ENCODE peak calls at places on chromosomes 4 and X, in seven cellular contexts. W is lower lobe of right lung, O is psoas muscle, V is fibroblast of mammary gland, F is hepatocyte, J is heart left ventricle, T is lower leg skin. Z is an unnamed sample.

GRCh38 chr4:83323136-83323535 is 11.5 kb downstream of the HPSE start:
- DNase-seq in W (no peak), J (no peak), O (no peak), V (no peak), F (peak), T (no peak), Z (no peak)

GRCh38 chr4:54940996-54941395 is 184.4 kb downstream of the KDR start:
- DNase-seq in W (no peak), O (no peak), J (no peak), F (no peak), V (no peak), T (no peak), Z (no peak)

GRCh38 chr4:183322326-183322725 is at the start of gene CLDN24:
- DNase-seq in F (no peak), V (no peak), O (no peak), W (no peak), J (no peak), T (no peak), Z (no peak)

GRCh38 chr4:143554728-143555597 is 41.5 kb downstream of the SMARCA5 start:
- DNase-seq in T (no peak), F (no peak), O (no peak), W (no peak), V (no peak), J (no peak), Z (no peak)

GRCh38 chrX:41148553-41148952 is 63.3 kb downstream of the USP9X start:
- DNase-seq in J (no peak), T (no peak), W (no peak), F (no peak), V (peak), O (no peak), Z (peak)

GRCh38 chr4:181807771-181808170 is 435.4 kb upstream of the TENM3 start:
- DNase-seq in T (no peak), W (no peak), O (no peak), V (peak), J (no peak), F (no peak), Z (peak)

GRCh38 chr4:169815606-169816005 is 57.9 kb upstream of the HPF1 start:
- DNase-seq in O (no peak), J (no peak), V (peak), T (no peak), W (no peak), F (peak), Z (no peak)

GRCh38 chr4:174475528-174475927 is 46.8 kb downstream of the HPGD start:
- DNase-seq in W (no peak), J (no peak), O (no peak), V (no peak), F (no peak), T (no peak), Z (no peak)

GRCh38 chrX:104113237-104113965 is 1.1 kb downstream of the ZCCHC18 start:
- DNase-seq in J (peak), O (peak), F (peak), W (peak), V (peak), T (no peak), Z (peak)

GRCh38 chr4:165464813-165465381 is 86.1 kb downstream of the CPE start:
- DNase-seq in O (no peak), T (no peak), W (no peak), F (peak), J (no peak), V (peak), Z (peak)

GRCh38 chr4:2247128-2248043 is 5.5 kb upstream of the HAUS3 start:
- DNase-seq in O (peak), V (no peak), W (peak), J (peak), F (peak), T (peak), Z (no peak)

GRCh38 chr4:25101836-25102235 is 58.4 kb downstream of the SEPSECS start:
- DNase-seq in O (no peak), W (no peak), J (no peak), F (no peak), T (no peak), V (no peak), Z (no peak)

GRCh38 chr4:67288964-67289363 is 256.3 kb downstream of the CENPC start:
- DNase-seq in T (no peak), W (no peak), F (peak), O (no peak), V (peak), J (no peak), Z (peak)

GRCh38 chr4:158817562-158818370 is 48.9 kb downstream of the FNIP2 start:
- DNase-seq in T (no peak), V (peak), J (no peak), F (no peak), O (no peak), W (no peak), Z (no peak)

GRCh38 chr4:71857713-71858451 is 74.0 kb upstream of the GC start:
- DNase-seq in J (no peak), O (no peak), F (peak), W (no peak), V (no peak), T (no peak), Z (no peak)

GRCh38 chrX:108420481-108420880 is 17.7 kb downstream of the COL4A6 start:
- DNase-seq in T (no peak), O (no peak), W (no peak), J (no peak), F (no peak), V (no peak), Z (no peak)

GRCh38 chr4:45453258-45453841 is 670.5 kb downstream of the GABRG1 start:
- DNase-seq in V (peak), J (no peak), T (no peak), O (no peak), F (peak), W (no peak), Z (no peak)

GRCh38 chrX:39331062-39331704 is 529.9 kb downstream of the MID1IP1 start:
- DNase-seq in V (no peak), F (no peak), T (no peak), O (no peak), J (no peak), W (no peak), Z (no peak)

GRCh38 chr4:138163171-138163570 is 79.0 kb downstream of the SLC7A11 start:
- DNase-seq in T (no peak), V (no peak), F (no peak), J (no peak), O (no peak), W (no peak), Z (no peak)

GRCh38 chr4:73868206-73869129 is 725 bp upstream of the CXCL1 start:
- DNase-seq in W (no peak), V (no peak), O (no peak), T (no peak), J (no peak), F (no peak), Z (peak)

GRCh38 chr4:73870778-73871177 is 1.6 kb downstream of the CXCL1 start:
- DNase-seq in F (no peak), W (no peak), J (no peak), V (peak), O (no peak), T (no peak), Z (peak)

GRCh38 chr4:73867783-73868182 is 1.4 kb upstream of the CXCL1 start:
- DNase-seq in J (no peak), V (no peak), T (no peak), F (peak), W (peak), O (no peak), Z (no peak)

GRCh38 chr4:73870260-73870659 is 1.1 kb downstream of the CXCL1 start:
- DNase-seq in F (no peak), V (peak), W (peak), J (no peak), T (no peak), O (no peak), Z (peak)

GRCh38 chr4:73869130-73870055 is at the start of gene CXCL1:
- DNase-seq in J (peak), F (peak), W (peak), O (peak), T (no peak), V (no peak), Z (peak)
- TF ChIP-seq CTCF in J (no peak), F (no peak), W (no peak), O (no peak), T (no peak), V (no peak), Z (no peak)

GRCh38 chr4:40978548-40978947 is 228.8 kb downstream of the NSUN7 start:
- DNase-seq in J (no peak), F (no peak), V (no peak), T (no peak), O (no peak), W (no peak), Z (no peak)

GRCh38 chr4:40984051-40984450 is 230.3 kb downstream of the APBB2 start:
- DNase-seq in F (no peak), J (no peak), T (no peak), V (no peak), W (no peak), O (no peak), Z (no peak)

GRCh38 chr4:40986375-40986774 is 228.0 kb downstream of the APBB2 start:
- DNase-seq in W (no peak), V (no peak), T (no peak), J (no peak), O (no peak), F (no peak), Z (no peak)

GRCh38 chr4:40976343-40976742 is 226.6 kb downstream of the NSUN7 start:
- DNase-seq in W (no peak), V (peak), T (no peak), O (no peak), J (peak), F (peak), Z (peak)

DNA sequence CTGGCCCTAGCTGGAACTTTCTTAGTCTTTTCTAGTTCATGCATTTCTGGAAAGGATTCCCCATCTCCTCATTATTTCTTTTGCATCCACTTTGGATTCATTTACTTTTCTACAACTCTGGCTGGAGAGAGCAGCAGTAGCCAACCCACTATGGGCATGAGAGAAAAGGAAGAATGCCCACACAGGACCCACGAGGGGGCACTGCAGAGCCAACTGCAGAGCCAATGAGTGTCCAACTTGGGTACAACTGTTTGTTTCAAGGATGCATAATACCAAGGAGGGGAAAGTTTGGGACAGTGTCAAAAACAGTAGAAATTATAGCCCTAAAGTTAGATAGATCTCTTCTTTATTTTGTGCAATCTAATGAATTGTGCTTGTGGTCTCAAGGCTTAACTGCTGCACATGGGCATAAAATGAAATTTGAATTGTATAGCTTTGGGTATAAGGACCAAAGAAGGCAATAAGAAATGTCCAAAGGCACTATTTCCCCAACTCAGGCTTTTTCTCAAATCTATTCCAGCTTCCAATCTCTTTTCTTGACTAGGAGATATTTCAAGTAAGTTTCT is 230.6 kb downstream of the NSUN7 start:
- DNase-seq in W (no peak), V (no peak), T (no peak), O (no peak), F (no peak), J (no peak), Z (peak)
- TF ChIP-seq CTCF in W (peak), V (peak), T (no peak), O (peak), F (peak), J (peak), Z (peak)

GRCh38 chr4:81412941-81413488 is 58.7 kb downstream of the RASGEF1B start:
- DNase-seq in O (no peak), T (no peak), F (no peak), V (no peak), W (no peak), J (no peak), Z (no peak)

GRCh38 chr4:81422591-81422990 is 49.1 kb downstream of the RASGEF1B start:
- DNase-seq in T (no peak), O (no peak), V (no peak), F (no peak), J (no peak), W (no peak), Z (no peak)

GRCh38 chr4:81421346-81422218 is 50.1 kb downstream of the RASGEF1B start:
- DNase-seq in J (no peak), W (no peak), F (peak), T (no peak), V (peak), O (no peak), Z (peak)

GRCh38 chr4:81424336-81424735 is 47.4 kb downstream of the RASGEF1B start:
- DNase-seq in O (no peak), W (no peak), T (no peak), V (no peak), F (no peak), J (no peak), Z (no peak)

DNA sequence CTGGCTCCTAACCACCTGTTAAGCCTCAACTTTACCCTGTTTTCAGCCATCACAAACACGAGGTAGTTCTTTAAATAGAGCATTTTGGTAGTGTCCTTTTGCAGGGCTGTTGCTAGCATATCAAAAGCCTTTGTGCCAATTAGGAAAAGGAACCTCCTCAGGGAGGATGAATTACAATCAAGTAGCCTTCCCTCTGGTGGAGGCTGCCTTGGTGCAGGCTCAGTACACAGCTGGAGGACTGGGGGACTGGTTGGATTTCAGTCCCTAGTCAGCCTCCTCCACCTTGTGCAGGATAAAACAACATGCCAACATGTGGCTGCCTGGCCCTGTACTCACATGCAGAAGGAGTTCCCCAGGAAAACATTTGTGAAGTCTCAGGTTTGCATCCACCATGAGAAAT is 53.1 kb downstream of the RASGEF1B start:
- DNase-seq in O (no peak), V (no peak), J (no peak), F (no peak), W (no peak), T (no peak), Z (no peak)
- TF ChIP-seq CTCF in O (no peak), V (no peak), J (no peak), F (no peak), W (no peak), T (no peak), Z (no peak)

GRCh38 chr4:154329939-154330338 is 161.7 kb downstream of the DCHS2 start:
- DNase-seq in F (peak), J (no peak), O (peak), T (peak), V (peak), W (no peak), Z (peak)

GRCh38 chr4:154328030-154328429 is 163.6 kb downstream of the DCHS2 start:
- DNase-seq in V (no peak), J (no peak), W (no peak), F (no peak), O (no peak), T (no peak), Z (no peak)

GRCh38 chr4:154332681-154333421 is 158.7 kb downstream of the DCHS2 start:
- DNase-seq in V (peak), W (peak), F (peak), O (peak), J (peak), T (no peak), Z (no peak)

DNA sequence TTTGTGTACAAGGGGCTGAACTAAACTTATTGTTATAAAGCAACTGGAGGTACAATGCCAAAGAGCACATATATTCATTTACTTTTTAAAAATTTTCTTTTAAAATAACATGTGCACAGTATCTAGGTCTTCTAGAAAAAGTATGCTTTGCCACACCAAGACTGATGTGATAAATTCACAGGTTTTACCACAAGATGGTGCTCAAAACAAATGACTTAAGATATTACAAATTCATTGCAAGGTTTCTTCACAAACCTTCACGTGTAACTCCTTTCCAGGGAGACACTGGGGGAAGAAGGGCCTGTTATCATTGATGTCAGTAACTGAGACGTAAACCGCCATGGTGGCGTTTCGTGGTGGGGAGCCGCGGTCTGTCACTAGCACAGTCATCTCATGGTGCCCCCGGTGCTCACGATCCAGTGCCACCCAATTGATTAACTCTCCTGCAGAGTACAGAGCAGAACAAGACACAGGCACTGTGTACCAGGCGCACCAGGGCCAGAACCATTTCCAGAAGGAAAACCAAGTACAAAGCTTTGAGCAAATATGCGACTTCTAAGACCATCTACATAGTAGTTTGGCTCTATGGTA is 162.2 kb downstream of the DCHS2 start:
- DNase-seq in J (no peak), F (peak), W (no peak), V (peak), T (no peak), O (no peak), Z (peak)
- TF ChIP-seq CTCF in J (no peak), F (peak), W (peak), V (peak), T (no peak), O (no peak), Z (peak)

GRCh38 chrX:13747836-13748235 is 13.3 kb downstream of the OFD1 start:
- DNase-seq in J (no peak), F (peak), O (no peak), T (no peak), W (no peak), V (peak), Z (peak)
- TF ChIP-seq CTCF in J (peak), F (peak), O (peak), T (no peak), W (peak), V (peak), Z (peak)

GRCh38 chr4:78588894-78589545 is 37.5 kb downstream of the ANXA3 start:
- DNase-seq in W (no peak), F (no peak), J (no peak), O (no peak), T (no peak), V (no peak), Z (no peak)

GRCh38 chr4:78596111-78596742 is 44.7 kb downstream of the ANXA3 start:
- DNase-seq in J (no peak), F (peak), T (no peak), O (no peak), W (no peak), V (no peak), Z (no peak)

GRCh38 chr4:78591404-78591803 is 39.8 kb downstream of the ANXA3 start:
- DNase-seq in W (no peak), V (no peak), T (no peak), F (no peak), O (no peak), J (no peak), Z (no peak)

DNA sequence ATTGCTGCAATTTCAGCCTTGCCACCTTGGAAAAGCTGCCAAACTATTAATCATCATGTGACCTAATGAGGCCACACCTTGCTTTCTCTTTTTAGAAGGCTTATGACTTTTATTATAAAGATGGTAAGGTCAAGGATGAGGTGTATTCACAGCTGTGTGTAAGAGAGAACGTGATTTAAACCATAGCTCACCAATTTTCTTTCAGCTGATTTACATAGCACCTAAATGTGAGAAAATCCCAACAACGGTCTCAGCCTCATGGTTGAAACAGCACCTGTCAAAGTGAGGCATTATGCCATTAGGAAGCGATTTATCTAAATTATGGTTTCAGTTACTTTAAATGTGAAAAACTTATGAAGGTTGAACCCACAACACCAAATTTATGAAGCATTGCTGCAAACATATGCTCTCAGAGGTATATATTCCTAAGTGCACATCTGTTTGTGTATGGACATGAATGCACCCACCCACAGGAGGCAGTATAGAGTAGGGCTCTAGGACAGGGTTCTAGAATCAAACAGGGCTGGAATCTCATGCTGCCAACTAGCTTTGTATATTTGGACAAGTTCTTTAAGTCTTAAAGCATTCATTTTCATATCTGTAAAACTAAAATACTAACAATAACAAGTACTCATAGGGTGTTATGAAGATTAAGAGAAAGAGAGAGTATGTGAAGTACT is 40.7 kb downstream of the ANXA3 start:
- DNase-seq in J (no peak), F (no peak), O (no peak), W (no peak), T (no peak), V (no peak), Z (no peak)
- TF ChIP-seq CTCF in J (peak), F (peak), O (no peak), W (peak), T (no peak), V (peak), Z (peak)

GRCh38 chrX:19121898-19122640 is at the start of gene ADGRG2:
- DNase-seq in F (peak), T (no peak), V (peak), O (no peak), W (peak), J (peak), Z (peak)
- TF ChIP-seq CTCF in F (no peak), T (no peak), V (no peak), O (no peak), W (peak), J (no peak), Z (peak)

DNA sequence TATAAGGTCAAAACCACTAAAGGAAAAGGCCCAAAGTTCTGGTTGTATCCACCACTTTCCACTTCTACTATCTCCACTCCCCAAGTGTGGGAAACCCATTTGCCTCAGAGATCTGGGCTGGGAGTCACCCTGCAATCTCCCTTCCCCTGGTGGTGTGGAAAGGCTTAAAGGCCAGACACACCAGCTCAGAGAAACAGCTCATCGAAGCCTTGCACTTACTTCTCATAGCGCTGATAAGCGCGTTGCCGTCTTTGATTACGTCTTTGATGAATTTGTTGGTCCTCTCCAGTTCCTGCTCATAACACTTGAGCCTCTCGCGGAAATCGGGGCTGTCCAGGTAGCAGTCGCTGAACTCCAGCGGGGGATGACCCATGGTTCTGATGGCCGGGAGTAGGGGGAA is 647 bp downstream of the OPHN1 start:
- DNase-seq in W (no peak), V (peak), F (peak), T (no peak), O (no peak), J (no peak), Z (peak)
- TF ChIP-seq CTCF in W (no peak), V (no peak), F (no peak), T (no peak), O (no peak), J (no peak), Z (peak)

GRCh38 chr4:119735136-119735770 is 106.6 kb upstream of the PDE5A start:
- DNase-seq in O (no peak), W (no peak), V (peak), F (peak), T (no peak), J (no peak), Z (peak)
- TF ChIP-seq CTCF in O (no peak), W (no peak), V (no peak), F (no peak), T (no peak), J (no peak), Z (no peak)

Z was measured in fibroblast of the aortic adventitia.